ENCODE peak calls at places on chromosomes 16 and 17, in six cellular contexts. G is NCI-H69; V is KG1; M is right atrium auricular region; Z is KBM-7; D is CD4-positive, alpha-beta T cell. K is an unnamed sample.

GRCh38 chr16:10226672-10227306 is 44.6 kb upstream of the GRIN2A start:
- DNase-seq in V (no peak), M (no peak), D (no peak), G (no peak), Z (no peak), K (no peak)

GRCh38 chr16:87066695-87067556 is 250.3 kb downstream of the C16orf95 start:
- DNase-seq in M (no peak), G (no peak), D (no peak), V (no peak), Z (no peak), K (no peak)

GRCh38 chr16:66512589-66513404 is 37.1 kb downstream of the TK2 start:
- DNase-seq in Z (no peak), V (no peak), D (no peak), M (no peak), G (no peak), K (peak; percentile 68)

GRCh38 chr17:50210249-50211225 is 9.1 kb upstream of the COL1A1 start:
- DNase-seq in M (peak; percentile 81), Z (no peak), G (no peak), V (no peak), D (no peak), K (peak; percentile 100)

GRCh38 chr16:81779540-81780320 is 639 bp downstream of the PLCG2 start:
- DNase-seq in Z (no peak), V (no peak), M (no peak), D (no peak), G (peak; percentile 15), K (no peak)

GRCh38 chr17:74367206-74367605 is at the start of gene GPR142:
- DNase-seq in Z (no peak), M (no peak), D (no peak), G (no peak), V (no peak), K (no peak)

GRCh38 chr16:1494129-1494640 is 1.0 kb downstream of the TELO2 start:
- DNase-seq in D (no peak), V (no peak), Z (peak; percentile 64), G (peak; percentile 23), M (peak; percentile 66), K (peak; percentile 83)

GRCh38 chr17:57620576-57620975 is 124.5 kb downstream of the CCDC182 start:
- DNase-seq in V (no peak), G (no peak), D (no peak), Z (no peak), M (no peak), K (no peak)

GRCh38 chr17:63930951-63931575 is 1.1 kb downstream of the CD79B start:
- DNase-seq in Z (peak; percentile 73), G (no peak), V (no peak), D (peak; percentile 54), M (peak; percentile 79), K (no peak)

GRCh38 chr16:86072328-86073102 is 173.6 kb downstream of the IRF8 start:
- DNase-seq in D (peak; percentile 7), G (peak; percentile 6), Z (peak; percentile 67), M (peak; percentile 69), V (peak; percentile 8), K (peak; percentile 81)

GRCh38 chr16:10581507-10581906 is 1.1 kb upstream of the EMP2 start:
- DNase-seq in M (no peak), D (no peak), G (no peak), Z (no peak), V (no peak), K (peak; percentile 38)

GRCh38 chr17:62807812-62808575 is at the start of gene MARCHF10:
- DNase-seq in G (peak; percentile 95), M (peak; percentile 30), D (peak; percentile 3), V (no peak), Z (no peak), K (no peak)

GRCh38 chr17:77140878-77141767 is at the start of gene SEC14L1:
- DNase-seq in M (peak; percentile 75), V (no peak), G (peak; percentile 88), D (peak; percentile 16), Z (peak; percentile 52), K (peak; percentile 30)

GRCh38 chr17:75289832-75290337 is 652 bp upstream of the SLC25A19 start:
- DNase-seq in Z (peak; percentile 86), M (peak; percentile 80), G (peak; percentile 57), D (peak; percentile 63), V (peak; percentile 72), K (peak; percentile 89)

GRCh38 chr17:3730881-3731429 is 7.3 kb downstream of the HASPIN start:
- DNase-seq in M (no peak), V (no peak), D (no peak), G (no peak), Z (no peak), K (no peak)

GRCh38 chr17:55964191-55964590 is 189.1 kb upstream of the ANKFN1 start:
- DNase-seq in V (no peak), D (no peak), G (no peak), Z (no peak), M (no peak), K (no peak)

GRCh38 chr16:53091508-53092211 is 36.9 kb downstream of the CHD9 start:
- DNase-seq in D (no peak), Z (peak; percentile 58), G (peak; percentile 94), M (peak; percentile 75), V (no peak), K (peak; percentile 87)

GRCh38 chr16:87575027-87575804 is 27.1 kb upstream of the JPH3 start:
- DNase-seq in G (peak; percentile 63), M (no peak), V (no peak), Z (peak; percentile 41), D (no peak), K (peak; percentile 31)

GRCh38 chr16:86806838-86807351 is 228.5 kb downstream of the FOXL1 start:
- DNase-seq in Z (no peak), M (no peak), D (no peak), V (no peak), G (no peak), K (no peak)

GRCh38 chr17:79085154-79085920 is 10.7 kb downstream of the ENGASE start:
- DNase-seq in Z (no peak), G (no peak), M (no peak), D (no peak), V (no peak), K (no peak)

GRCh38 chr16:77289331-77289809 is 90.2 kb downstream of the SYCE1L start:
- DNase-seq in Z (no peak), G (no peak), D (no peak), V (no peak), M (no peak), K (peak; percentile 95)

GRCh38 chr16:31400191-31400590 is 7.1 kb downstream of the ITGAD start:
- DNase-seq in Z (peak; percentile 34), V (peak; percentile 55), G (no peak), D (no peak), M (no peak), K (no peak)

GRCh38 chr17:9987779-9988585 is 82.9 kb upstream of the RCVRN start:
- DNase-seq in G (no peak), D (no peak), M (no peak), Z (peak; percentile 32), V (no peak), K (peak; percentile 40)

GRCh38 chr17:28675980-28676379 is 14.0 kb downstream of the SUPT6H start:
- DNase-seq in D (no peak), Z (peak; percentile 8), V (no peak), G (peak; percentile 47), M (no peak), K (no peak)

GRCh38 chr16:27109666-27110523 is 43.2 kb downstream of the C16orf82 start:
- DNase-seq in D (peak; percentile 81), Z (peak; percentile 73), G (peak; percentile 84), V (peak; percentile 13), M (peak; percentile 70), K (peak; percentile 67)